ENCODE peak calls at places on chromosomes 16 and 17, in five cellular contexts. T is adrenal gland, S is AG04449, X is pancreas, C is A549. F is an unnamed sample.

GRCh38 chr17:48555616-48556533 is 11.0 kb upstream of the HOXB2 start:
- DNase-seq in C (peak), S (no peak), T (no peak), X (no peak), F (no peak)

GRCh38 chr17:40134184-40134583 is 6.2 kb upstream of the CASC3 start:
- DNase-seq in X (no peak), C (no peak), T (no peak), S (no peak), F (no peak)

GRCh38 chr16:10740845-10741208 is 2.8 kb upstream of the NUBP1 start:
- DNase-seq in T (no peak), X (no peak), S (no peak), C (no peak), F (no peak)

GRCh38 chr17:36640346-36640745 is 39.0 kb downstream of the MRM1 start:
- DNase-seq in T (no peak), C (no peak), X (no peak), S (no peak), F (no peak)

GRCh38 chr16:69419956-69420355 is 4.5 kb upstream of the CYB5B start:
- DNase-seq in T (no peak), X (no peak), S (no peak), C (no peak), F (no peak)

GRCh38 chr17:58315281-58315711 is 13.3 kb downstream of the TSPOAP1 start:
- DNase-seq in T (no peak), C (no peak), X (no peak), S (no peak), F (no peak)

GRCh38 chr17:80055597-80055996 is 19.2 kb downstream of the CCDC40 start:
- DNase-seq in X (no peak), C (no peak), T (no peak), S (no peak), F (no peak)

GRCh38 chr17:38693700-38694329 is 11.3 kb upstream of the MLLT6 start:
- DNase-seq in T (peak), S (no peak), C (no peak), X (peak), F (no peak)

GRCh38 chr16:23835390-23836077 is at the start of gene PRKCB:
- DNase-seq in T (peak), C (peak), X (no peak), S (no peak), F (no peak)
- H3K4me3 ChIP-seq in T (no peak), C (peak), X (no peak), S (no peak), F (peak)

GRCh38 chr16:2244301-2244700 is 7.1 kb downstream of the ECI1 start:
- DNase-seq in C (no peak), S (no peak), X (no peak), T (no peak), F (no peak)
- TF ChIP-seq CTCF in C (no peak), S (no peak), X (no peak), T (no peak), F (no peak)

DNA sequence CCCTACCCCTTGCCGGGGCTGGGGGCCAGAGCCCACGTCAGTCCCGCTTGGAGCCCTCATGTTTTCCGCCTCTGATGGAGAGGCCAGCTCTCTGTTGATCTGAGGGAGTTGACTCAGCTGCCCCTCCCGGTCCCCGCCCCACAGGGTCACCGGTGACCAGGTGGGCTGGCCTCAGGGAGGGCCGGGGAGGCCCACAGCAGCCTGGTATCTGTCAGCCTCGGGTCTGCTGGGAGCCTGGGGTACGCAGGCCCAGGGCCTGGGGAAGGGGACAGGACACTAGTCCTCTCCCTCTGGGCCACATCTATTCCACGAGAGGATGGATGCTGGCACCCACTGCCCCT is 109.5 kb upstream of the CIBAR2 start:
- DNase-seq in T (no peak), X (no peak), C (no peak), S (no peak), F (no peak)
- H3K4me3 ChIP-seq in T (no peak), X (no peak), C (no peak), S (no peak), F (no peak)

DNA sequence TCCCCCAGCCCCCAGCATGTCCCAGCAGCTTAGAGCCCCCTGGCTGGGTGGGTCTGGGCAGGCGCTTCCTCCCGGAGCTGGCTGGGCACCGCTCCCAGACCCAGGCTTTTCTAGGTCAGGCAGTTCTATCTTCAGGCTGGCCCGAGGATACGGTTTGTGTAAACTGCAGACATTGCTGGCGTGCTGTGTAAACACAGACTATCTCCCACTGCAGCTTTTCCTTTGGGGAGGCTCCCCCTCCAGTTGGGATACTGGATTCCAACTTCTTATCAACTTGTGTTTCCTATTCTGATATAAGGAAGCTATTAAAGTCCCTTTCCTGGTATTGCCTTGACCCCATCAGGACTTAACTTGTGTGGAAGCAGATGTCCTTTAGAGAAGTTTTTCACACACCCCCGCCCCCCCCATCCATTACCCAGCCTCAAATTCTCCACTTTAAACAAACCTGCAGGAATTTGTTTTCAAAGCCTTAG is 18.3 kb upstream of the GNA13 start:
- DNase-seq in X (peak), C (peak), T (peak), S (no peak), F (no peak)
- TF ChIP-seq CTCF in X (no peak), C (no peak), T (no peak), S (no peak), F (no peak)

GRCh38 chr17:81575836-81576235 is 23.7 kb upstream of the FAAP100 start:
- DNase-seq in X (no peak), C (no peak), S (no peak), T (no peak), F (no peak)

GRCh38 chr17:81577278-81578000 is 25.3 kb upstream of the FAAP100 start:
- DNase-seq in T (no peak), C (peak), X (no peak), S (no peak), F (no peak)

GRCh38 chr17:81578038-81578441 is 25.9 kb upstream of the FAAP100 start:
- DNase-seq in X (no peak), C (no peak), T (no peak), S (no peak), F (no peak)

GRCh38 chr17:81578561-81579225 is 26.5 kb upstream of the FAAP100 start:
- DNase-seq in S (no peak), T (no peak), X (no peak), C (no peak), F (no peak)

GRCh38 chr17:81576621-81577277 is 24.6 kb upstream of the FAAP100 start:
- DNase-seq in C (peak), T (no peak), X (no peak), S (no peak), F (peak)
- H3K4me3 ChIP-seq in C (peak), T (no peak), X (no peak), S (peak), F (no peak)

GRCh38 chr17:72822358-72823023 is 270.0 kb downstream of the SLC39A11 start:
- DNase-seq in X (no peak), S (no peak), T (no peak), C (no peak), F (no peak)

GRCh38 chr17:72825218-72825617 is 267.3 kb downstream of the SLC39A11 start:
- DNase-seq in S (no peak), X (no peak), C (no peak), T (no peak), F (no peak)

GRCh38 chr17:72832306-72832705 is 260.2 kb downstream of the SLC39A11 start:
- DNase-seq in C (no peak), T (no peak), X (no peak), S (no peak), F (no peak)

DNA sequence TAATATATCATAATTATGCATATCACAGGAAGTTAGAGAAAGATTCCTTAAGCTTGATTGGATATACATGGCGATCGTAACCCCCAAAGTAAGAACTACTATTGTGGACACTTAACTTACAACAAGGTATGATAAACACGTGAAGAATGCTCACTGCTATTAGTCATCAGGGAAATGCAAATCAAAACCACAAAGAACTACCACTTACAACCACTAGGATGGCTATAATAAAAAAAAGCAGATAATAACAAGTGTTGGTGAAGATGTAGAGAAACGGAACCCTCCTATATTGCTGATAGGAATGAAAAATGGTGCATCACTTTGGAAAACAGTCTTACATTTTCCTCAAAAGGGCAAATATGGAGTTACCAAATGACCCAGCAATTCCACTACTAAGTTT is 265.9 kb downstream of the SLC39A11 start:
- DNase-seq in T (no peak), S (no peak), C (peak), X (no peak), F (no peak)
- TF ChIP-seq CTCF in T (no peak), S (no peak), C (no peak), X (no peak), F (no peak)

GRCh38 chr16:21262779-21263639 is 15.1 kb downstream of the CRYM start:
- DNase-seq in C (no peak), X (no peak), S (no peak), T (no peak), F (no peak)

GRCh38 chr16:21257284-21257683 is 20.8 kb downstream of the CRYM start:
- DNase-seq in X (no peak), T (no peak), S (no peak), C (no peak), F (no peak)

GRCh38 chr16:21264226-21265036 is 13.7 kb downstream of the CRYM start:
- DNase-seq in C (no peak), S (no peak), X (no peak), T (no peak), F (no peak)

GRCh38 chr16:21263640-21264211 is 14.4 kb downstream of the CRYM start:
- DNase-seq in T (peak), C (peak), X (no peak), S (no peak), F (no peak)

DNA sequence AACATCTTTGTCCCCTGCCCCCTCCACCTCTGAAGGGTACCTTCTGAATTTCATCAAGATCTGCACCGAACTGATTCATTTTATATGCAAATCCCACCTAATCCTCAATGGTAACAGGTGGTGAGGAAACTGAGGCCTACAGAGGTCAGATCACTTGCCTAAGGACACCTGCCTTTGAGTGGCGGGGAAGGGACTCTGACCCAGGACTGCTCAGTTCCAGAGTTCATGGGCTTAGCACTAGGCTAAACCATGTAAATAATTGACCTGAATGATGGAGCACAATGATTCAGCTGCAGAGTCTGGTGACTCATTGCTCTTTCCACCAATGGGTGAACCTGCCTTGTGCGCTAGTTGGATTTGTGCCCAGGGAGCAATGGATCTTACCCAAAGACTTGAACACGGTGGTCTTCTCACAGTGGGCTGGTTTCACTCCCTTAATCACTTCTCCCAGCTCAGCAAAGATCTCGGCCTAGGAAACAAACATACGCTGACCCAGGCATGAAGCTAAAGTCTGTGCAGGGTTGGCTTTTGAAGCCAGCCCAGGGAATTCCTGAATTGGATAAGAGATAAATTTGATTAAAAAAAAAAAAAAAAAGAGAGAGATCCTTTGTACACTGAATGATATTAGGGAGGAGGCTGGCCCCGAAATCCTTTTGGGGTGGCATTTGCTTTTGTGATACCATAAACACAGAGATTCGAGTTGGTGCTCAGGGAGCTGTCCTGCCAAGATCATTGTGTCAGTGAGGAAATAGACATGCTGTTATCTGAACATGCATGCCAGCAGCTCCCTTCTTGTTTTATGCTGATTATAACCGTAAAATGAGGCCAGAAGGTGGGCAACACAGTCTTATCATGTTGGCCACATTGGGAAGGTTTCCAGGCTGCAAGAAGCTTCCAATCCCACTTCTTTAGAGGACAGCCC is 17.0 kb downstream of the CRYM start:
- DNase-seq in C (peak), X (peak), S (peak), T (peak), F (no peak)
- H3K4me3 ChIP-seq in C (peak), X (no peak), S (no peak), T (no peak), F (no peak)

GRCh38 chr17:18038861-18039534 is at the start of the genes ATPAF2 and GID4:
- DNase-seq in T (peak), C (peak), X (peak), S (peak), F (peak)
- TF ChIP-seq CTCF in T (no peak), C (peak), X (no peak), S (peak), F (no peak)

F was measured in astrocyte of the cerebellum.